ENCODE peak calls at places on chromosome 18, in five cellular contexts. Q is ovary, K is aorta, E is mesendoderm, N is spleen. B is an unnamed sample.

GRCh38 chr18:3114026-3114425 is 101.1 kb upstream of the LPIN2 start:
- DNase-seq in K (no peak), E (no peak), Q (no peak), N (no peak), B (no peak)

GRCh38 chr18:3867768-3868445 is 417.9 kb downstream of the TGIF1 start:
- DNase-seq in K (no peak), E (no peak), N (no peak), Q (no peak), B (no peak)

GRCh38 chr18:26468931-26469340 is 79.4 kb downstream of the KCTD1 start:
- DNase-seq in K (no peak), Q (no peak), N (no peak), E (peak; percentile 72), B (no peak)

GRCh38 chr18:79817607-79817998 is 19.9 kb downstream of the KCNG2 start:
- DNase-seq in Q (no peak), N (no peak), E (no peak), K (no peak), B (no peak)

GRCh38 chr18:28176933-28177827 is at the start of gene CDH2:
- DNase-seq in N (peak; percentile 83), K (peak; percentile 77), E (peak; percentile 98), Q (peak; percentile 59), B (peak; percentile 20)

GRCh38 chr18:3721771-3722661 is 272.0 kb downstream of the TGIF1 start:
- DNase-seq in E (no peak), Q (no peak), K (no peak), N (no peak), B (no peak)

GRCh38 chr18:79396431-79397287 is 929 bp downstream of the NFATC1 start:
- DNase-seq in Q (peak; percentile 77), N (peak; percentile 92), E (peak; percentile 63), K (peak; percentile 88), B (peak; percentile 55)

GRCh38 chr18:62326646-62327348 is 1.7 kb downstream of the TNFRSF11A start:
- DNase-seq in N (no peak), K (no peak), E (peak; percentile 72), Q (no peak), B (no peak)

GRCh38 chr18:67133669-67134068 is 382.9 kb downstream of the DSEL start:
- DNase-seq in E (no peak), K (no peak), N (no peak), Q (no peak), B (no peak)

GRCh38 chr18:61635901-61636528 is 256.8 kb downstream of the RNF152 start:
- DNase-seq in K (no peak), N (no peak), E (peak; percentile 81), Q (peak; percentile 53), B (peak; percentile 61)

GRCh38 chr18:70376914-70377258 is 88.0 kb downstream of the SOCS6 start:
- DNase-seq in E (no peak), K (no peak), N (no peak), Q (no peak), B (no peak)

GRCh38 chr18:65753520-65753919 is 2.7 kb downstream of the CDH7 start:
- DNase-seq in K (no peak), N (no peak), E (peak; percentile 85), Q (no peak), B (no peak)

GRCh38 chr18:5424903-5425302 is 118.9 kb downstream of the EPB41L3 start:
- DNase-seq in N (no peak), K (no peak), E (peak; percentile 42), Q (no peak), B (no peak)

GRCh38 chr18:79859314-79859713 is 61.6 kb downstream of the KCNG2 start:
- DNase-seq in Q (no peak), K (no peak), E (no peak), N (no peak), B (no peak)

GRCh38 chr18:62717059-62717849 is 1.9 kb downstream of the PHLPP1 start:
- DNase-seq in K (no peak), N (no peak), Q (no peak), E (peak; percentile 79), B (no peak)

GRCh38 chr18:12377556-12378553 is 828 bp upstream of the AFG3L2 start:
- DNase-seq in Q (no peak), N (no peak), K (peak; percentile 13), E (peak; percentile 75), B (peak; percentile 15)

GRCh38 chr18:45266023-45266422 is 349.3 kb upstream of the SLC14A2 start:
- DNase-seq in K (no peak), N (no peak), Q (no peak), E (no peak), B (no peak)

GRCh38 chr18:46768166-46768921 is 11.5 kb upstream of the ST8SIA5 start:
- DNase-seq in N (no peak), K (no peak), E (no peak), Q (no peak), B (no peak)

GRCh38 chr18:40608220-40608619 is 1346.8 kb upstream of the PIK3C3 start:
- DNase-seq in E (no peak), K (no peak), N (no peak), Q (no peak), B (no peak)

GRCh38 chr18:77635441-77635840 is 385.8 kb downstream of the GALR1 start:
- DNase-seq in K (no peak), E (no peak), Q (peak; percentile 56), N (no peak), B (peak; percentile 72)

GRCh38 chr18:70397259-70397925 is 108.5 kb downstream of the SOCS6 start:
- DNase-seq in N (no peak), Q (no peak), K (no peak), E (no peak), B (no peak)

GRCh38 chr18:24514439-24514838 is 54.0 kb downstream of the HRH4 start:
- DNase-seq in Q (no peak), N (no peak), E (peak; percentile 94), K (no peak), B (no peak)

GRCh38 chr18:26367425-26367824 is 141.2 kb downstream of the TAF4B start:
- DNase-seq in K (no peak), Q (no peak), N (no peak), E (no peak), B (no peak)

GRCh38 chr18:79867666-79868065 is 69.9 kb downstream of the KCNG2 start:
- DNase-seq in N (peak; percentile 48), E (no peak), Q (no peak), K (no peak), B (no peak)

GRCh38 chr18:45551417-45551816 is 63.9 kb upstream of the SLC14A2 start:
- DNase-seq in E (no peak), K (no peak), N (no peak), Q (no peak), B (no peak)

GRCh38 chr18:6627621-6628020 is 101.9 kb upstream of the ARHGAP28 start:
- DNase-seq in Q (no peak), E (no peak), N (no peak), K (no peak), B (no peak)

GRCh38 chr18:78784861-78785260 is 194.8 kb upstream of the SALL3 start:
- DNase-seq in N (peak; percentile 43), K (no peak), E (no peak), Q (no peak), B (no peak)

GRCh38 chr18:62778976-62779869 is 63.9 kb downstream of the PHLPP1 start:
- DNase-seq in N (no peak), K (no peak), Q (no peak), E (peak; percentile 77), B (no peak)

GRCh38 chr18:75248426-75249191 is 38.0 kb downstream of the TSHZ1 start:
- DNase-seq in K (no peak), Q (no peak), E (no peak), N (no peak), B (no peak)

GRCh38 chr18:75250471-75250821 is 39.8 kb downstream of the TSHZ1 start:
- DNase-seq in E (no peak), Q (peak; percentile 66), N (no peak), K (no peak), B (no peak)

GRCh38 chr18:75249192-75249551 is 38.6 kb downstream of the TSHZ1 start:
- DNase-seq in K (no peak), N (no peak), E (no peak), Q (no peak), B (no peak)

GRCh38 chr18:75251466-75251865 is 40.9 kb downstream of the TSHZ1 start:
- DNase-seq in K (no peak), Q (no peak), N (no peak), E (no peak), B (no peak)

DNA sequence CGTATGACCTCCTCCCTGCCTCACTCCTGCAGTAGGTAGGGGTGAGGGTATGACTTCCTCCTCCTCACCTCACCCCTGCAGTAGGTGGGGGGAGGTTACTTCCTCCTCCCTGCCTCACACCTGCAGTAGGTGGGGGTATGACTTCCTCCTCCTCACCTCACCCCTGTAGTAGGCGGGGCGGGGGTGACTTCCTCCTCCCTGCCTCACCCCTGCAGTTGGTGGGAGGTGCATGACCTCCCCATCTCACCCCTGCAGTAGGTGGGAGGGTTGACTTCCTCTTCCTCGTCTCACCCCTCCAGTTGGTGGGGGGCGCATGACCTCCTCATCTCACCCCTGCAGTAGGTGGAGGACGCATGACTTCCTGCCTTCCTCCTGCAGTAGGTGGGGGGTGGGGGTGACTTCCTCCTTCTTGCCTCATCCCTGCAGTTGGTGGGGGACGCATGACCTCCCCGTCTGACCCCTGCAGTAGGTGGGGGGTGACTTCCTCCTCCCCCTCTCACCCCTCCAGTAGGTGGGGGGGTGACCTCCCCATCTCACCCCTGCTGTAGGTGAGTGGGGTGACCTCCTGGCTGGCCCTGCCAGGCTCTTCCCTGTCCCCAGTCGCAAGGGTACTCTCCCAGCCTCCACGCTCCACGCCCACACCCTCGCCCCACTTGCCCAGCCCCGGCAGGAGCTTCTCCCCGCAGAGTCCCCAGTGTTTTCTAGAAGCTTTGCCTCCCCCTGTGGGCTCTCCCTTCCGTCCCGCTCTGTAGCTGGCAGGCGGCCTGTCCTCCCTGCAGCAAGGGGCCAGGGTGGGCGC is 39.3 kb downstream of the TSHZ1 start:
- DNase-seq in Q (no peak), N (no peak), E (no peak), K (no peak), B (peak; percentile 27)
- H3K27ac ChIP-seq in Q (peak overlapping the region; percentile 84), N (peak overlapping the region; percentile 13), E (no peak overlapping the region), K (no peak overlapping the region), B (no peak overlapping the region)

DNA sequence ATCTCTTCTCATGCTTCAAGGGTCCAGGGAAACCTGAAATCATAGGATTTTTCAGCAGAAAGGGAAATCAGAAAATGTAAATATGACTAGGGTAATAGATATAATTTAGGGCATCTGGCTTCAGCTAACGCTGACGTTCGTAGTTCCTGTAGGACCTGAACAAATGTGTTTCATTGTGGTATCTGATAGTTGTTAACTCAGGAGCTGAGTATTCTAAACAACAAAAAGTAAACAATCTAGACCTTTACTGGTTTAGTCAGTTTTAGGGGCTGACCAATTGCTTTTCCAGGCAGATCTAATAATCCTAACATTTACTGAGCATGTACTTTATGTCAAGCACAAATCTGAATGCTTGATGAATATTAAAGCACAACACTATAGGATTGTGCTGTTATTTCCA is 114.8 kb downstream of the GALNT1 start:
- DNase-seq in Q (no peak), E (no peak), N (no peak), K (no peak), B (no peak)
- H3K27ac ChIP-seq in Q (no peak overlapping the region), E (no peak overlapping the region), N (no peak overlapping the region), K (no peak overlapping the region), B (no peak overlapping the region)

GRCh38 chr18:10377956-10378355 is 76.5 kb upstream of the APCDD1 start:
- DNase-seq in N (no peak), K (no peak), E (no peak), Q (no peak), B (no peak)
- H3K27ac ChIP-seq in N (no peak overlapping the region), K (no peak overlapping the region), E (no peak overlapping the region), Q (no peak overlapping the region), B (no peak overlapping the region)

DNA sequence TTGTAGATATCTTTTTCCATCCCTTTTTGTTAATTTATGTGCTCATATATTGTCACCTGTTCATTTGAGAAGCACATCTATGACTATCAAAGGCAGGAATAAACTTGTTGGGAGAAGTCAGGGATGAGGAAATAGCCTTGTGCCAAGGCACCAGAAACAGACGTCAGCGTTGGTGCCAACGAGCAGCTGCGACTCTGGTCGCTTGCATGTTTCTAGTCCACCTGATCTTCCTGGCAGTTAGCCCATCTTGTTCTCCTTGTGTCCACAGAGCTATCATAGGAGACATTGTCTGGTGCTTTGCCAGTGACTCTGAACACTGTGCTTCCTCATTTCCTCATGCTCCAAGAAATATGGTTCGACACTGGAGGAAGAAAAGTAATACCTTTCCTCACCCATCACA is 374.4 kb downstream of the PTPRM start:
- DNase-seq in Q (no peak), E (no peak), N (no peak), K (no peak), B (no peak)
- H3K27ac ChIP-seq in Q (no peak overlapping the region), E (no peak overlapping the region), N (no peak overlapping the region), K (no peak overlapping the region), B (no peak overlapping the region)